ENCODE peak calls at places on chromosome 13, in five cellular contexts. A, V, Z, L and K are unnamed samples.

GRCh38 chr13:113926951-113927660 is 46.8 kb downstream of the C13orf46 start:
- DNase-seq in A (no peak), Z (peak; percentile 62), L (peak; percentile 44), V (no peak), K (peak; percentile 31)

GRCh38 chr13:24038846-24039330 is 121.6 kb upstream of the SPATA13 start:
- DNase-seq in V (no peak), Z (no peak), A (no peak), L (peak; percentile 38), K (no peak)

GRCh38 chr13:98326274-98326673 is 149.2 kb upstream of the RNF113B start:
- DNase-seq in V (no peak), L (no peak), A (no peak), Z (no peak), K (no peak)

GRCh38 chr13:51906581-51906980 is 44.8 kb downstream of the CCDC70 start:
- DNase-seq in V (no peak), L (no peak), A (peak; percentile 44), Z (no peak), K (peak; percentile 62)

GRCh38 chr13:99356216-99357089 is 49.3 kb upstream of the GPR183 start:
- DNase-seq in Z (peak; percentile 71), L (no peak), A (peak; percentile 77), V (peak; percentile 58), K (peak; percentile 68)

GRCh38 chr13:36131931-36132297 is 732 bp upstream of the DCLK1 start:
- DNase-seq in Z (peak; percentile 71), L (peak; percentile 66), A (peak; percentile 51), V (no peak), K (no peak)

GRCh38 chr13:49954674-49955455 is 18.7 kb upstream of the SPRYD7 start:
- DNase-seq in A (no peak), Z (no peak), V (no peak), L (peak; percentile 8), K (no peak)

GRCh38 chr13:111336666-111337065 is 16.2 kb downstream of the TEX29 start:
- DNase-seq in V (no peak), L (peak; percentile 16), Z (no peak), A (no peak), K (no peak)

GRCh38 chr13:53781941-53782340 is 753.3 kb downstream of the OLFM4 start:
- DNase-seq in Z (no peak), V (no peak), L (no peak), A (no peak), K (no peak)

GRCh38 chr13:34039678-34040077 is 221.7 kb downstream of the RFC3 start:
- DNase-seq in V (no peak), L (no peak), Z (no peak), A (no peak), K (no peak)

GRCh38 chr13:32911506-32911905 is 104.7 kb upstream of the KL start:
- DNase-seq in Z (no peak), A (peak; percentile 13), L (peak; percentile 57), V (peak; percentile 30), K (no peak)

GRCh38 chr13:85970727-85971126 is 171.5 kb upstream of the SLITRK6 start:
- DNase-seq in V (no peak), L (no peak), Z (no peak), A (no peak), K (no peak)

GRCh38 chr13:93635687-93636086 is 409.1 kb downstream of the GPC6 start:
- DNase-seq in Z (peak; percentile 62), V (no peak), L (peak; percentile 84), A (peak; percentile 6), K (no peak)

GRCh38 chr13:28558567-28558966 is 63.6 kb upstream of the FLT1 start:
- DNase-seq in L (no peak), A (no peak), Z (no peak), V (no peak), K (no peak)

GRCh38 chr13:27770809-27771208 is 21.5 kb upstream of the GSX1 start:
- DNase-seq in V (no peak), L (peak; percentile 26), A (no peak), Z (no peak), K (no peak)